ENCODE peak calls at places on chromosomes 2 and 18, in six cellular contexts. T is sigmoid colon, V is HCT116, E is upper lobe of left lung, L is IMR-90, J is HepG2. B is an unnamed sample.

GRCh38 chr18:23838233-23838632 is 149.0 kb downstream of the LAMA3 start:
- DNase-seq in T (no peak), V (no peak), E (no peak), L (no peak), J (no peak), B (no peak)

GRCh38 chr2:47490406-47490805 is 87.5 kb downstream of the MSH2 start:
- DNase-seq in T (no peak), V (no peak), E (no peak), L (peak; percentile 31), J (no peak), B (no peak)

GRCh38 chr2:193793914-193794313 is 1599.2 kb upstream of the TMEFF2 start:
- DNase-seq in T (no peak), V (no peak), E (no peak), L (no peak), J (no peak), B (no peak)

GRCh38 chr18:23049698-23050373 is 85.4 kb upstream of the CABLES1 start:
- DNase-seq in T (no peak), V (no peak), E (no peak), L (no peak), J (no peak), B (no peak)

GRCh38 chr18:2905802-2906521 is 59.2 kb downstream of the EMILIN2 start:
- DNase-seq in T (peak; percentile 85), V (peak; percentile 33), E (peak; percentile 90), L (no peak), J (peak; percentile 44), B (peak; percentile 73)

GRCh38 chr2:108613261-108614042 is 79.2 kb downstream of the LIMS1 start:
- DNase-seq in T (no peak), V (no peak), E (no peak), L (peak; percentile 47), J (no peak), B (no peak)

GRCh38 chr2:45743531-45744391 is 92.3 kb downstream of the PRKCE start:
- DNase-seq in T (peak; percentile 84), V (no peak), E (no peak), L (peak; percentile 82), J (no peak), B (peak; percentile 61)

GRCh38 chr2:164813535-164813934 is 28.1 kb downstream of the COBLL1 start:
- DNase-seq in T (no peak), V (no peak), E (no peak), L (no peak), J (no peak), B (no peak)

GRCh38 chr18:49944681-49945080 is 131.3 kb upstream of the ACAA2 start:
- DNase-seq in T (peak; percentile 69), V (no peak), E (no peak), L (peak; percentile 7), J (no peak), B (no peak)

GRCh38 chr2:105143467-105144127 is 97.9 kb upstream of the GPR45 start:
- DNase-seq in T (no peak), V (no peak), E (no peak), L (no peak), J (no peak), B (peak; percentile 16)

GRCh38 chr2:172735646-172736418 is at the start of gene RAPGEF4:
- DNase-seq in T (no peak), V (no peak), E (peak; percentile 71), L (no peak), J (no peak), B (no peak)

GRCh38 chr18:31497711-31498449 is at the start of gene DSG2:
- DNase-seq in T (peak; percentile 67), V (no peak), E (peak; percentile 95), L (no peak), J (peak; percentile 43), B (peak; percentile 27)

GRCh38 chr2:43576983-43577892 is 18.6 kb downstream of the THADA start:
- DNase-seq in T (no peak), V (no peak), E (no peak), L (peak; percentile 84), J (peak; percentile 63), B (no peak)

GRCh38 chr2:85674417-85674816 is 6.4 kb upstream of the SFTPB start:
- DNase-seq in T (peak; percentile 50), V (no peak), E (no peak), L (no peak), J (no peak), B (no peak)

GRCh38 chr2:57987835-57988573 is 58.6 kb upstream of the VRK2 start:
- DNase-seq in T (no peak), V (no peak), E (no peak), L (no peak), J (no peak), B (no peak)

GRCh38 chr2:199273043-199273647 is 184.6 kb downstream of the SATB2 start:
- DNase-seq in T (no peak), V (no peak), E (no peak), L (peak; percentile 63), J (no peak), B (no peak)

GRCh38 chr2:207252979-207253640 is 87.4 kb upstream of the KLF7 start:
- DNase-seq in T (no peak), V (no peak), E (no peak), L (peak; percentile 53), J (no peak), B (no peak)

GRCh38 chr2:3612639-3613523 is 18.0 kb downstream of the COLEC11 start:
- DNase-seq in T (peak; percentile 50), V (no peak), E (peak; percentile 65), L (no peak), J (no peak), B (no peak)

GRCh38 chr2:28413152-28413895 is 20.7 kb downstream of the FOSL2 start:
- DNase-seq in T (peak; percentile 73), V (no peak), E (peak; percentile 58), L (peak; percentile 49), J (no peak), B (no peak)

GRCh38 chr18:44839239-44839666 is 158.6 kb downstream of the SETBP1 start:
- DNase-seq in T (peak; percentile 87), V (no peak), E (no peak), L (peak; percentile 43), J (no peak), B (peak; percentile 66)

GRCh38 chr2:229348135-229348534 is 77.0 kb upstream of the PID1 start:
- DNase-seq in T (no peak), V (no peak), E (no peak), L (no peak), J (no peak), B (no peak)

GRCh38 chr2:203891474-203891873 is 23.9 kb downstream of the CTLA4 start:
- DNase-seq in T (peak; percentile 67), V (no peak), E (no peak), L (no peak), J (no peak), B (no peak)

GRCh38 chr18:72848534-72849237 is 19.1 kb downstream of the NETO1 start:
- DNase-seq in T (no peak), V (no peak), E (no peak), L (no peak), J (no peak), B (no peak)

GRCh38 chr2:168645696-168646095 is 156.7 kb upstream of the NOSTRIN start:
- DNase-seq in T (no peak), V (no peak), E (no peak), L (no peak), J (no peak), B (no peak)

GRCh38 chr2:105307962-105308361 is 21.6 kb downstream of the TGFBRAP1 start:
- DNase-seq in T (no peak), V (no peak), E (no peak), L (no peak), J (no peak), B (no peak)

DNA sequence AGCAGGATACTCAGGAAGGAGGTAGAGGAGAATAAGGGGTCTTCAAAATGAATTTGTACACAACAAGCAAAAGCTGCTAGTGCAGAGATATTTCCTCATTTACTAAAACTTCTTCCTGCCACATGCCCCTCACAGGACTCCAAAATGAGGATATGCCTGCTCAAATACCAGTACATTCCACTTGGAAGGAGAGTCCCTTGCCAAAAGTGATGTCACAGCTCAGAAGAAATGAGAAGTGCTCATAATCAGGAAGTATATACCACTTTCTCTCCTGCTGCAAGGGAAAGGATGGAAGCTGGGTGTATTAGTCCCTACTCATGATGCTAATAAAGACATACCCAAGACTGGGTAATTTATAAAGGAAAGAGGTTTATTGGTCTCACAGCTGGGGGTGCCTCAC is 87.7 kb upstream of the FSHR start:
- DNase-seq in T (no peak), V (no peak), E (no peak), L (peak; percentile 38), J (no peak), B (no peak)
- H3K4me3 ChIP-seq in T (no peak overlapping the region), V (no peak overlapping the region), E (no peak overlapping the region), L (no peak overlapping the region), J (no peak overlapping the region), B (no peak overlapping the region)

DNA sequence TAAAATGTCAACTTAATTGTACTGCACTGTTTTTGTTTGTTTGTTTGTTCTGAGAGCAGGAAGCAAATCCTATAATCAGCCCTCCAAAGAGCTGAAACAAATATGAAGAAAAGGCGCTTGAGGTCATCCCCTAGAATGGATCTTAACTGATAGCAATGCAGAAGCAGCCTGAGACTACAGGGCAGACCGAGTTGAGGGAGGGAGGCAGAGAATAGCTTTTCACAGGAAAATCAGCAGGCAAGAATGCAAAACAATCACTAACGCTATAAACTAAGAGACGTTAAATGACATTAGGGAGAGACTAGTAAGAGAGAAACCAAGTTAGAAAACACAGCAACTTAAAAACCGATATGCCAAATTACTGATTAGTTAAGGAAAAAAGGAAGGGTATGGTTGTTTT is 37.2 kb downstream of the GALNT1 start:
- DNase-seq in T (no peak), V (no peak), E (no peak), L (peak; percentile 46), J (no peak), B (no peak)
- H3K4me1 ChIP-seq in T (peaks cover 35% of the 10 kb centered on the region), V (peaks cover 2% of the 10 kb centered on the region), E (peaks cover 27% of the 10 kb centered on the region), L (peaks cover 7% of the 10 kb centered on the region), J (peaks cover 2% of the 10 kb centered on the region), B (no peaks in the 10 kb centered on the region)

GRCh38 chr2:127707890-127708648 is 6.8 kb downstream of the SFT2D3 start:
- DNase-seq in T (peak; percentile 79), V (no peak), E (no peak), L (no peak), J (no peak), B (no peak)
- TF ChIP-seq POLR2A in T (no peak), V (no peak), E (no peak), L (no peak), J (no peak), B (no peak)

GRCh38 chr2:40719414-40719813 is 267.5 kb upstream of the SLC8A1 start:
- DNase-seq in T (no peak), V (no peak), E (no peak), L (no peak), J (no peak), B (no peak)

GRCh38 chr2:40721595-40721994 is 269.7 kb upstream of the SLC8A1 start:
- DNase-seq in T (no peak), V (no peak), E (no peak), L (peak; percentile 44), J (no peak), B (no peak)

DNA sequence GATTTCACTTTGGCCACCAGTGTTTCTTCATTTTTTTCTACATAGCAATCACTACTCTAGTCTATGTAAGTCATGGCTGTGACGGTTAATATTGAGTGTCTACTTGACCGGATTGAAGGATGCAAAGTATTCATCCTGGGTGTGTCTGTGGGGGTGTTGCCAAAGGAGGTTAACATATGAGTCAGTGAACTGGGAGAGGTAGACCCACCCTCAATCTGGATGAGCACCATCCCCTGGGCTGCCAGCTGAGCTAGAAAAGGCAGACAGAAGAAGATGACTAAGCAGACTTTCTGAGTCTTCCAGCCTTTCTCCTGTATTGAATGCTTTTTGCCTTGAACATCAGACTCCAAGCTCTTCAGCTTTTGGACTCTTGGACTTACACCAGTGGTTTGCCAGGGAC is 265.0 kb upstream of the SLC8A1 start:
- DNase-seq in T (no peak), V (no peak), E (no peak), L (peak; percentile 81), J (no peak), B (no peak)
- H3K4me3 ChIP-seq in T (no peak overlapping the region), V (no peak overlapping the region), E (no peak overlapping the region), L (no peak overlapping the region), J (no peak overlapping the region), B (no peak overlapping the region)